ENCODE peak calls at places on chromosome 2, in four cellular contexts. T is H1, K is H9, A is IMR-90. J is an unnamed sample.

GRCh38 chr2:144522741-144523605 is 3.1 kb upstream of the ZEB2 start:
- DNase-seq in A (no peak), K (peak), T (peak), J (peak)

GRCh38 chr2:162929571-162929970 is 91.0 kb upstream of the KCNH7 start:
- DNase-seq in A (no peak), T (no peak), K (no peak), J (no peak)

GRCh38 chr2:98895901-98896300 is 40.1 kb downstream of the CRACDL start:
- DNase-seq in A (no peak), T (peak), K (no peak), J (no peak)

GRCh38 chr2:231714639-231715498 is 6.5 kb downstream of the PTMA start:
- DNase-seq in T (peak), K (peak), A (no peak), J (peak)

GRCh38 chr2:167140767-167141166 is 252.5 kb downstream of the XIRP2 start:
- DNase-seq in K (no peak), T (no peak), A (peak), J (peak)

GRCh38 chr2:230865324-230865765 is 603 bp downstream of the ITM2C start:
- DNase-seq in A (no peak), T (peak), K (no peak), J (peak)

GRCh38 chr2:68357608-68358337 is 7.3 kb upstream of the PLEK start:
- DNase-seq in A (peak), K (peak), T (peak), J (peak)

GRCh38 chr2:234998404-234999211 is 46.8 kb downstream of the SH3BP4 start:
- DNase-seq in K (no peak), A (no peak), T (no peak), J (no peak)

GRCh38 chr2:219308142-219309093 is 783 bp downstream of the PTPRN start:
- DNase-seq in A (peak), T (peak), K (peak), J (peak)

GRCh38 chr2:179826297-179826696 is 35.1 kb downstream of the ZNF385B start:
- DNase-seq in T (no peak), K (no peak), A (no peak), J (peak)

GRCh38 chr2:200274116-200275075 is 32.1 kb upstream of the SPATS2L start:
- DNase-seq in K (no peak), A (peak), T (no peak), J (peak)

GRCh38 chr2:125004091-125004800 is 979.2 kb downstream of the CNTNAP5 start:
- DNase-seq in A (no peak), T (no peak), K (no peak), J (no peak)
- H4K5ac ChIP-seq in A (no peak), T (no peak), K (no peak), J (no peak)

GRCh38 chr2:71832388-71832787 is 315.3 kb downstream of the CYP26B1 start:
- DNase-seq in A (no peak), K (no peak), T (no peak), J (no peak)

GRCh38 chr2:71832844-71833243 is 314.8 kb downstream of the CYP26B1 start:
- DNase-seq in A (no peak), T (no peak), K (peak), J (no peak)

GRCh38 chr2:71833272-71833671 is 314.4 kb downstream of the CYP26B1 start:
- DNase-seq in K (no peak), A (no peak), T (no peak), J (no peak)

GRCh38 chr2:71830497-71831207 is 317.0 kb downstream of the CYP26B1 start:
- DNase-seq in T (no peak), K (peak), A (peak), J (no peak)

GRCh38 chr2:71831208-71831577 is 316.5 kb downstream of the CYP26B1 start:
- DNase-seq in A (peak), T (no peak), K (peak), J (peak)
- H2AK5ac ChIP-seq in A (no peak), T (no peak), K (no peak), J (no peak)

GRCh38 chr2:48144777-48145176 is 238.5 kb upstream of the FBXO11 start:
- DNase-seq in T (no peak), A (no peak), K (no peak), J (no peak)
- H4K5ac ChIP-seq in T (no peak), A (no peak), K (no peak), J (no peak)

DNA sequence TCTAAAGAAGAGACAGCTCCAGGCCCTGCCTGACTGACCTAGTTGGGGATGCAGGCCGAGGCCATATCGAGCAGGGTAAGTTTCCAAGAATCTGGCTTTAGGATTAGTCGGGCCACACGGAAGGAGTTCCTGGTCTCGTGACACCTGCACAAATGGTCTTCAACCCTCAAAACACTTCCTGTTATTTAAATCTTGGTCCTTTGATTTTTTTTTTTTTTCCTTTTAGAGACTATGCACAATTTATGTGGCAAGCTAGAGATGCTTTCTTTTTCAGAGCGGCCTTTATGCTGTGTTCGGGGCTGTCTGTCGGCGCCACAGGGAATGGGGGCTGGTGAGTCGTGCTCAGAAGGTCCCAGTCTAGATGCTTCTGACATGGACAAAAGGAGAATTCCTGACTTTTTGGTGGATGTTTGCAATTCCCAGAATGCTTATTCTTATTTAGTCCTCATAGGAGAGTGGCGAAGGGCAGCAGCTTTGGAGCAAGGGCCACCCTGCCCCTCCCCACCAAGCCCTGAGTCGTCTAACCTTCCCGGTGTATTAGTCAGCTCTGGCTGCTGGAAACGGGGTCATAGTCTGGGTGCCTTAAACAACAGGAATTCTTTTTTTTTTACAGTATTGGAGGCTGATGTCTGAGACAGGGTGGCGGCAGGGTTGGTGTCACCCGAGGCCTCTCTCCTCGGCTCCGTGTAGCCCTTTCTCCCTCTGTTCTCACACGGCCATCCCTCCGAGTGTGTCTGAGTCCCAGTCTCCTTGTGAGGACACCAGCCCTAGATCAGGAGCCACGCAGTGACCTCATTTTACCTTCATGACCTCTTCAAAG is 27.4 kb downstream of the HPCAL1 start:
- DNase-seq in A (peak), K (no peak), T (no peak), J (peak)
- H2AK5ac ChIP-seq in A (peak), K (no peak), T (no peak), J (no peak)

DNA sequence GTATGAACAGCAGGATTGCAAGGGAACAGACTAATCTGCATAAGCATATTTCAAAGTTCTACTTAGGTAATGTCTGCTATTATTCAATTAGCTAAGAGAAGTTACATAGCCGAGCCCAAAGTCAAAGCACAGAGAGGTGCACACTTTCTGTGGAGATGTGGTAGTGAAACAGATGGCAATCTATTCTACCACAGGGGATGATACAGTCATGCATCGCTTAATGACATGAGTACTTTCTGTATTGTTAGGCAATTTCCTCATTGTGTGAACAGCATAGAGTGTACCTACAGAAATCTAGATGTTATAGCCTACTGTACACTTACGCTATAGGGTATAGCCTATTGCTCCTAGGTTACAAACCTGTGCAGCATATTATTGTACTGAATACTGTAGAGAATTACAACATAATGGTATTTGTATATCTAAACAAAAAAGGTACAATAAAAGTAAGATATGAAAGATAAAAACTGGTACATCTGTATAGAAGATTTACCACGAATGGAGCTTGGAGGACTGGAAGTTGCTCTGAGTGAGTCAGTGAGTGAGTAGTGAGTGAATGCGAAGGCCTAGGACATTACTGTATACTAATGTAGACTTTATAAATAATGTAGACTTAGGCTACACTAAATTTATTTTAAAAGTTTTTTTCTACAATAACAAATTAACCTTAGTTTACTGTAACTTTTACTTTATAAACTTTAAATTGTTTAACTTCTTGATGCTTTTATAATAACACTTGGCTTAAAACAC is 197.6 kb downstream of the MBD5 start:
- DNase-seq in T (no peak), A (peak), K (no peak), J (no peak)
- H4K5ac ChIP-seq in T (no peak), A (peak), K (no peak), J (no peak)

DNA sequence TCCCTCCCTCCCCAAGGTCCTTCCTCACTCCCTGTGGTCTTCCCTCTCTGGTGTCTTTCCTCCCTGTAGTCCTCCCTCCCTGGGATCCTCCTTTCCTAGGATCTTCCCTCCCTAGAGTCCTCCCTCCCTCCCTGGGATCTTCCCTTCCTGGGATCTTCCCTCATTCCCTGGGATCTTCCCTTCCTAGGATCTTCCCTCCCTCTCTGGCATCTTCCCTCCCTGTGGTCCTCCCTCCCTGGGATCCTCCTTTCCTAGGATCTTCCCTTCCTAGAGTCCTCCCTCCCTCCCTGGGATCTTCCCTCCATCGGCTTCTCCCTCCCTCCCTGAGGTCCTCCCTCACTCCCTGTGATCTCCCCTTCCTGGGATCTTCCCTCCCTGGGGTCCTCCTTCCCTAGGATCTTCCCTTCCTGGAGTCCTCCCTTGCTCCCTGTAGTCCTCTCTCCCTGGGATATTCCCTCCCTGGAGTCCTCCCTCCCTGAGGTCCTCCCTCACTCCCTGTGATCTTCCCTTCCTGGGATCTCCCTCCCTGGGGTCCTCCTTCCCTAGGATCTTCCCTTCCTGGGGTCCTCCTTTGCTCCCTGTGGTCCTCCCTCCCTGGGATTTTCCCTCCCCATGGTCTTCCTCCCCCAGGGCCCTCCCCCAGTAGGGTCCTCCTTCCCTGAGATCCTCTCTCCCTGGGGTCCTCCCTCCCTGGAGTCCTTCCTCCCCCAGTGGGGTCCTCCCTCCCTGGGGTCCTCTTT is 23.0 kb downstream of the STK25 start:
- DNase-seq in A (no peak), T (no peak), K (no peak), J (no peak)
- H2AK5ac ChIP-seq in A (no peak), T (no peak), K (no peak), J (no peak)

GRCh38 chr2:140295767-140296166 is 1515.6 kb upstream of the NXPH2 start:
- DNase-seq in K (no peak), T (no peak), A (no peak), J (no peak)
- H4K5ac ChIP-seq in K (no peak), T (no peak), A (no peak), J (no peak)

DNA sequence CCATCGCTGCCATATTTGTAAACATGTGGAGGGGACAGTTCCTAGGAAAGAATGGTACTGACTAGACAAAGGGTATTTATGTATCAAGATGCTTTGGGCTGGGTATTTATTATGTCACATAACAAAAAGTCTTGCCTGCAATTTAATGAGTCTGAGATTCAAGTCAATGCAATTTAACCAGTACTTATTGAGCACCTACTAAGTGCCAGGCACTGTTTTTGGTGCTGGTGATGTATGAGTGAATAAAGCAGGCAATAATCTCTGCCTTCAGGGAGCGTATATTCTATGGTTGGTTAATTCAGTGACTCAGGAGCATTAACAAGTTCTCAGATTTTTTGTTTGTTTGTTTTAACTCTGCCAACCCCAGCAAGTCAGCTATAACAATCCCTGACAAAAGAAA is 24.6 kb upstream of the ACVR1 start:
- DNase-seq in K (no peak), A (no peak), T (no peak), J (no peak)
- H2AK5ac ChIP-seq in K (no peak), A (no peak), T (no peak), J (no peak)